ENCODE peak calls at places on chromosomes 3 and 15, in five cellular contexts. G is H1, O is NT2/D1, D is GM12878, S is HepG2. U is an unnamed sample.

GRCh38 chr15:66788024-66788423 is 86.0 kb downstream of the SMAD6 start:
- DNase-seq in G (no peak), O (no peak), D (no peak), S (no peak), U (no peak)

GRCh38 chr3:4460334-4460733 is 6.7 kb downstream of the SUMF1 start:
- DNase-seq in G (no peak), O (no peak), D (no peak), S (peak), U (no peak)

GRCh38 chr15:52794665-52795463 is 4.7 kb upstream of the ONECUT1 start:
- DNase-seq in G (no peak), O (no peak), D (no peak), S (no peak), U (no peak)

GRCh38 chr3:51673802-51674654 is 3.0 kb downstream of the TEX264 start:
- DNase-seq in G (no peak), O (no peak), D (no peak), S (no peak), U (no peak)

GRCh38 chr3:12301513-12301912 is 12.6 kb downstream of the PPARG start:
- DNase-seq in G (no peak), O (no peak), D (no peak), S (no peak), U (no peak)

GRCh38 chr3:16741890-16742289 is 136.7 kb upstream of the DAZL start:
- DNase-seq in G (no peak), O (no peak), D (no peak), S (no peak), U (no peak)

GRCh38 chr3:112360574-112360973 is 27.6 kb downstream of the CD200 start:
- DNase-seq in G (no peak), O (no peak), D (no peak), S (no peak), U (no peak)

GRCh38 chr15:82679626-82680199 is 30.0 kb downstream of the AP3B2 start:
- DNase-seq in G (no peak), O (no peak), D (no peak), S (no peak), U (no peak)

GRCh38 chr3:133469140-133469731 is 69.4 kb downstream of the BFSP2 start:
- DNase-seq in G (no peak), O (no peak), D (no peak), S (peak), U (no peak)

GRCh38 chr3:126056123-126056522 is 27.8 kb downstream of the SLC41A3 start:
- DNase-seq in G (no peak), O (no peak), D (no peak), S (no peak), U (no peak)

GRCh38 chr15:85329561-85330421 is 50.6 kb upstream of the AKAP13 start:
- DNase-seq in G (no peak), O (no peak), D (peak), S (no peak), U (no peak)

GRCh38 chr3:110430146-110430545 is 641.5 kb upstream of the NECTIN3 start:
- DNase-seq in G (no peak), O (no peak), D (no peak), S (no peak), U (no peak)

GRCh38 chr3:138187296-138188012 is at the start of gene ARMC8:
- DNase-seq in G (no peak), O (peak), D (no peak), S (peak), U (peak)

GRCh38 chr3:73177827-73178226 is 116.4 kb downstream of the EBLN2 start:
- DNase-seq in G (no peak), O (no peak), D (no peak), S (no peak), U (no peak)

GRCh38 chr3:14439501-14440167 is 37.2 kb downstream of the SLC6A6 start:
- DNase-seq in G (no peak), O (no peak), D (no peak), S (no peak), U (peak)

GRCh38 chr3:20537234-20537633 is 351.2 kb upstream of the SGO1 start:
- DNase-seq in G (no peak), O (no peak), D (no peak), S (no peak), U (no peak)

GRCh38 chr3:112171144-112171543 is 38.1 kb upstream of the GCSAM start:
- DNase-seq in G (no peak), O (no peak), D (no peak), S (no peak), U (no peak)

GRCh38 chr3:131033480-131034080 is 6.9 kb downstream of the NEK11 start:
- DNase-seq in G (no peak), O (peak), D (no peak), S (peak), U (peak)

GRCh38 chr3:29940759-29941319 is 660.0 kb downstream of the RBMS3 start:
- DNase-seq in G (no peak), O (no peak), D (no peak), S (no peak), U (peak)

GRCh38 chr3:133944641-133945441 is 49.2 kb upstream of the RAB6B start:
- DNase-seq in G (no peak), O (no peak), D (no peak), S (no peak), U (no peak)

GRCh38 chr3:72601983-72602382 is 246.3 kb downstream of the SHQ1 start:
- DNase-seq in G (no peak), O (no peak), D (no peak), S (no peak), U (no peak)

GRCh38 chr15:76155742-76156141 is 96.0 kb downstream of the TMEM266 start:
- DNase-seq in G (no peak), O (no peak), D (no peak), S (no peak), U (no peak)

GRCh38 chr15:90482124-90483011 is 47.4 kb upstream of the CRTC3 start:
- DNase-seq in G (no peak), O (peak), D (no peak), S (peak), U (peak)

GRCh38 chr3:133237380-133237779 is 162.5 kb upstream of the BFSP2 start:
- DNase-seq in G (no peak), O (no peak), D (no peak), S (no peak), U (no peak)

GRCh38 chr3:131900891-131901290 is 133.9 kb downstream of the CPNE4 start:
- DNase-seq in G (no peak), O (no peak), D (no peak), S (no peak), U (no peak)

GRCh38 chr3:30914696-30915095 is 20.2 kb upstream of the GADL1 start:
- DNase-seq in G (no peak), O (no peak), D (no peak), S (no peak), U (no peak)

GRCh38 chr3:184154909-184155643 is at the start of gene DVL3:
- DNase-seq in G (no peak), O (no peak), D (no peak), S (peak), U (peak)

GRCh38 chr3:148089171-148089570 is 608.5 kb upstream of the AGTR1 start:
- DNase-seq in G (no peak), O (no peak), D (no peak), S (no peak), U (no peak)

GRCh38 chr3:146550743-146551510 is 6.5 kb upstream of the PLSCR1 start:
- DNase-seq in G (no peak), O (no peak), D (no peak), S (no peak), U (no peak)

GRCh38 chr3:22245122-22245521 is 494.1 kb upstream of the ZNF385D start:
- DNase-seq in G (no peak), O (no peak), D (no peak), S (no peak), U (no peak)

GRCh38 chr3:24410861-24411260 is 83.8 kb downstream of the THRB start:
- DNase-seq in G (no peak), O (no peak), D (no peak), S (no peak), U (no peak)

GRCh38 chr3:70550723-70551319 is 238.4 kb upstream of the MDFIC2 start:
- DNase-seq in G (no peak), O (no peak), D (no peak), S (peak), U (peak)

GRCh38 chr3:163626753-163627152 is 1451.5 kb downstream of the SI start:
- DNase-seq in G (no peak), O (no peak), D (no peak), S (no peak), U (no peak)

GRCh38 chr3:70466096-70466495 is 153.7 kb upstream of the MDFIC2 start:
- DNase-seq in G (no peak), O (no peak), D (no peak), S (no peak), U (no peak)

GRCh38 chr15:68428431-68428940 is 3.5 kb downstream of the ITGA11 start:
- DNase-seq in G (no peak), O (no peak), D (no peak), S (no peak), U (no peak)

GRCh38 chr3:13550257-13550693 is 1.4 kb downstream of the FBLN2 start:
- DNase-seq in G (no peak), O (no peak), D (no peak), S (no peak), U (no peak)

GRCh38 chr3:60262546-60262945 is 988.7 kb downstream of the FHIT start:
- DNase-seq in G (no peak), O (no peak), D (no peak), S (no peak), U (no peak)

GRCh38 chr3:76024640-76025039 is 239.3 kb upstream of the ZNF717 start:
- DNase-seq in G (no peak), O (no peak), D (no peak), S (peak), U (peak)
- TF ChIP-seq SUZ12 in G (no peak), O (no peak), D (no peak), S (no peak), U (no peak)

DNA sequence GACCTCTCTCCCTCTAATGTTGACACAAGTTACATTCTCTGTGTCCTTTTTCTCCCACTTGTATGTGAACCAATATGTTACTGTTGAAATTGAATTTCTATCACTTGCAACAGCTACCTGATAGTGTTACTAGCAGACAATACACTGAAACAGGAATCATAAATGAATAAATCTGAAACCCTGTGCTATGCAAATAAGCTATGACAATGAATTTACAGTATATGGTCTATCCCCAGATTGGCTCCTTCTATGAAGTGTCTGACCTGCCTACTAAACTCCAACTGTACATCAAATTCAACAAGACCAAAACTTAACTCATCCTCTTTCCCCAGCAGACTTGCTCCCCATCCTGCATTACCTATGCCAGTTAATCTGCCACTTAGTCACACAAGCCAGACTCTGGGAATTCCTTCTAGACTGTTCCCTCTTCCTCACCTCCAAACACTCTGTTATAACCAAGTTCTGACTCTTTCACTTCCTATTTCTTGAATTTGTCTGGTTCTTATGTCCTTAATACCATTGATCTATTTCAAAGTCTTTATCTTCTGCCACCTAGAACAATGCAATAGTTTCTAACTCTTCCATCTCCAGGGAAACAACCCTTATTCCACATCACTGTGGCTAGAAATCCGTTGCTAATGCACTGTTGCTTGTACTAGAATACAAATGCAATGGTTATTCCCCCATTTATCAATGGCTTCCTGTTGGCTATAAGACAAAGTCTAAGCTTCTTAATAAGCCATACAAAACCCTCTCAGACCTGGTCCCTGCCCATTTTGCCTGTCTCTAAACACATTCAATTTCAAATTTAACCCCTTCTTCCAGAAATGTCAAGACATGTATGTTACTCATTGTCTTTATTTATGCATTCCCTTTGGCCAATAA is 13.4 kb upstream of the ZNF639 start:
- DNase-seq in G (no peak), O (no peak), D (no peak), S (no peak), U (no peak)
- TF ChIP-seq SUZ12 in G (no peak), O (no peak), D (no peak), S (no peak), U (no peak)

GRCh38 chr3:186598794-186599141 is 14.1 kb upstream of the AHSG start:
- DNase-seq in G (no peak), O (no peak), D (no peak), S (no peak), U (no peak)

GRCh38 chr3:186596568-186597287 is 16.1 kb upstream of the AHSG start:
- DNase-seq in G (no peak), O (no peak), D (no peak), S (no peak), U (no peak)

GRCh38 chr3:186599785-186600166 is 13.1 kb upstream of the AHSG start:
- DNase-seq in G (no peak), O (no peak), D (no peak), S (no peak), U (no peak)

GRCh38 chr3:186599142-186599784 is 13.6 kb upstream of the AHSG start:
- DNase-seq in G (no peak), O (no peak), D (no peak), S (peak), U (no peak)

DNA sequence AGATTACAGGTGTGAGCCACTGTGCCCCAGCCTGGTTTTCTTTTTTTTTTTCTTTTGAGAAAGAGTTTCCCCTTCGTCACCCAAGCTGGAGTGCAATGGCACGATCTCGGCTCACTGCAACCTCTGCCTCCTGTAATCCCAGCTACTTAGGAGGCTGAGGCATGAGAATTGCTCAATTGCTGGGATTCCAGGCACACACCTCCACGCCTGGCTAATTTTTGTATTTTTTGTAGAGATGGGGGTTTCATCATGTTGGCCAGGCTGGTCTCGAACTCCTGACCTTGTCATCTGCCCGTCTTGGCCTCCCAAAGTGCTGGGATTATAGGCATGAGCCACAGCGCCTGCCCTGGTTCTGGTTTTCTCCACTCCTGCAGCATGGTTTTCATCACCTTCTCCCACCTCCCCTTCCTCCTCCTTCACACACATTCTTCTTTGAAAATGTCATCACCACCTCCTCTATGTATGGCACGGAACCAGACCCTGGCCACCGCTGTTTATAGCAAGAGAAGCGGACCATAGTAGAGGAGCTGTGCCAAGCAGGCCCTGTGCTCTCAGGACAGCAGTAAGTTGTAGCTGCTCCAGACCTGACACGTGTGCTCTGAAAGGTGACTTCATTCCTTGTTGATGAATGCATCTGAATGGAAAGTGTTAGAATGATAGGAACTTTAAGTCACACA is 14.6 kb upstream of the AHSG start:
- DNase-seq in G (no peak), O (no peak), D (no peak), S (peak), U (no peak)
- TF ChIP-seq SUZ12 in G (no peak), O (no peak), D (no peak), S (no peak), U (no peak)

GRCh38 chr3:154955907-154956533 is 124.1 kb upstream of the MME start:
- DNase-seq in G (no peak), O (no peak), D (no peak), S (no peak), U (no peak)

GRCh38 chr3:154954750-154955149 is 125.4 kb upstream of the MME start:
- DNase-seq in G (no peak), O (peak), D (no peak), S (no peak), U (peak)

GRCh38 chr3:154953538-154953937 is 126.6 kb upstream of the MME start:
- DNase-seq in G (no peak), O (no peak), D (no peak), S (no peak), U (no peak)

GRCh38 chr3:154952538-154952937 is 127.6 kb upstream of the MME start:
- DNase-seq in G (no peak), O (no peak), D (no peak), S (no peak), U (no peak)

DNA sequence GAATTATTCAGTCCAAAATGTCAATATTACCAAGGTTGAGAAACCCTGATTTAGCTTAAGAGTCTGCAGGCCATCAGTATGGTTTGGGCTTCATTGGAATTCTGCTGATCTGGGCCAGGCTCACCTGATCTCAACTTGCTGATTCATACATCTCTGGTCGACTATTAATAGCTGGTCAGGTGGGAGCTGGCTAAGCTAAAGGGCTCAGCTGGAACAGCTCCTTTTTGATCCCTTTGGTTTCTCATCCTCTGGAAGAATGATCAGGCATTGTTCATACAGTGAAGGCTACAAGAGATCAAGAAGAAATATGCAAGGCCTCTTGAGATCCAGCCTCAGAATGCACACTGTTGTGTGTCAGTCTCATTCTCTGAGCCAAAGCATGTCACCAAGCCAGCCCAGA is 123.3 kb upstream of the MME start:
- DNase-seq in G (no peak), O (no peak), D (no peak), S (no peak), U (no peak)
- TF ChIP-seq SUZ12 in G (no peak), O (no peak), D (no peak), S (no peak), U (no peak)

GRCh38 chr3:107663266-107663665 is 140.5 kb downstream of the BBX start:
- DNase-seq in G (no peak), O (no peak), D (no peak), S (no peak), U (no peak)
- TF ChIP-seq SUZ12 in G (no peak), O (no peak), D (no peak), S (no peak), U (no peak)

DNA sequence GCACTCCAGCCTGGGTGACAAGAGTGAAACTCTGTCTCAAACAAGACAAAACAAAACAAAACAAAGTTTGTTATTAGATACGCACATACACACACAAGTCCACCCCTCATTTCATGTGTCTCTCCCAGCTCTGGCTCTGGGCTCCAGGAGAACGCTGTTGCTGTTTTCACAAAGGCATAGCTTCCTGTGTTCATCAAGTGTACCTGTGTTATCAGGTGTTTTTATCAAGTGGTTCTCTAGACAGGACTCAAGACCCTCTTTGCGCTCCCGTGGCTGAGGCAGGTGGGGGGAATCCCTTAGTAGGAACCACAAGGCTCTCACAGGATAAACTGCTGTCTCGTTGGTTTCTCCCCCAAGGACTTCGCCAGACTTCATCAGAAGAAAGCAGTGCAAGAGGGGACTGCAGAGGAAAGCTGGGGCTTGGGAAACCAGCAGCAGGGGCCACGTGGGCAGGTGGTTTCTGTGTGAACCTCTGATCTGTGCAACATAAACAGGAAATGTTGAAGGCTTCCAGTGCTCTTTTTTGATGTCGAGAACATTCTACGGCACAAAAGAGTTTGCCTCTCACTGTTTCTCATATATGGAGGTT is 6.9 kb upstream of the PPP1R2 start:
- DNase-seq in G (no peak), O (no peak), D (peak), S (peak), U (no peak)
- TF ChIP-seq SUZ12 in G (no peak), O (no peak), D (no peak), S (no peak), U (no peak)

GRCh38 chr15:63940956-63941620 is 105.2 kb downstream of the DAPK2 start:
- DNase-seq in G (no peak), O (no peak), D (no peak), S (no peak), U (no peak)
- TF ChIP-seq SUZ12 in G (no peak), O (no peak), D (no peak), S (no peak), U (no peak)